ENCODE peak calls at places on chromosomes 11 and 22, in ten cellular contexts. W is colonic mucosa; L is bronchial epithelial cell; E is kidney epithelial cell; J is A673; D is AG04450; C is cardiac fibroblast; H is CD4-positive, alpha-beta T cell; V is IMR-90; F is suprapubic skin. M is an unnamed sample.

GRCh38 chr11:1935156-1936071 is 11.7 kb upstream of the MRPL23 start:
- DNase-seq in W (no peak), L (no peak), E (no peak), J (no peak), D (no peak), C (no peak), H (no peak), V (no peak), F (no peak), M (no peak)

GRCh38 chr22:31206896-31207687 is 5.0 kb upstream of the LIMK2 start:
- DNase-seq in W (peak; percentile 80), L (peak; percentile 88), E (no peak), J (no peak), D (no peak), C (peak; percentile 19), H (no peak), V (no peak), F (no peak), M (peak; percentile 25)

GRCh38 chr11:567629-568258 is 7.0 kb downstream of the RASSF7 start:
- DNase-seq in W (no peak), L (no peak), E (no peak), J (no peak), D (no peak), C (no peak), H (no peak), V (no peak), F (peak; percentile 77), M (no peak)

GRCh38 chr11:35618497-35619029 is 303 bp downstream of the FJX1 start:
- DNase-seq in W (peak; percentile 20), L (peak; percentile 10), E (no peak), J (no peak), D (no peak), C (peak; percentile 52), H (no peak), V (peak; percentile 51), F (no peak), M (no peak)

GRCh38 chr11:112834277-112834755 is 126.9 kb upstream of the NCAM1 start:
- DNase-seq in W (no peak), L (no peak), E (no peak), J (peak; percentile 63), D (no peak), C (no peak), H (no peak), V (no peak), F (no peak), M (no peak)

GRCh38 chr11:33258631-33259184 is 1.5 kb downstream of the HIPK3 start:
- DNase-seq in W (peak; percentile 46), L (peak; percentile 71), E (no peak), J (no peak), D (no peak), C (peak; percentile 72), H (peak; percentile 11), V (peak; percentile 56), F (no peak), M (no peak)

GRCh38 chr22:30877662-30878515 is 90.7 kb downstream of the MORC2 start:
- DNase-seq in W (no peak), L (peak; percentile 12), E (no peak), J (no peak), D (no peak), C (no peak), H (no peak), V (no peak), F (no peak), M (no peak)

GRCh38 chr11:106691807-106692365 is 326.4 kb downstream of the GUCY1A2 start:
- DNase-seq in W (no peak), L (peak; percentile 52), E (no peak), J (no peak), D (peak; percentile 24), C (no peak), H (no peak), V (peak; percentile 77), F (no peak), M (no peak)

GRCh38 chr11:117743121-117743815 is 53.7 kb downstream of the DSCAML1 start:
- DNase-seq in W (no peak), L (peak; percentile 11), E (no peak), J (no peak), D (no peak), C (no peak), H (no peak), V (no peak), F (no peak), M (peak; percentile 19)

GRCh38 chr11:125883375-125883774 is 4.1 kb upstream of the HYLS1 start:
- DNase-seq in W (no peak), L (peak; percentile 46), E (no peak), J (no peak), D (no peak), C (no peak), H (no peak), V (no peak), F (no peak), M (no peak)

GRCh38 chr22:33720166-33720878 is 200.0 kb downstream of the LARGE1 start:
- DNase-seq in W (no peak), L (no peak), E (no peak), J (no peak), D (no peak), C (no peak), H (no peak), V (no peak), F (no peak), M (no peak)

GRCh38 chr22:33715626-33716025 is 204.7 kb downstream of the LARGE1 start:
- DNase-seq in W (no peak), L (no peak), E (no peak), J (no peak), D (no peak), C (no peak), H (no peak), V (no peak), F (no peak), M (no peak)

GRCh38 chr22:33715221-33715620 is 205.1 kb downstream of the LARGE1 start:
- DNase-seq in W (no peak), L (no peak), E (no peak), J (no peak), D (no peak), C (no peak), H (no peak), V (no peak), F (no peak), M (no peak)

GRCh38 chr22:33722817-33723216 is 197.5 kb downstream of the LARGE1 start:
- DNase-seq in W (no peak), L (no peak), E (no peak), J (no peak), D (no peak), C (no peak), H (no peak), V (no peak), F (no peak), M (no peak)

GRCh38 chr22:33717694-33718396 is 202.4 kb downstream of the LARGE1 start:
- DNase-seq in W (no peak), L (no peak), E (no peak), J (no peak), D (no peak), C (no peak), H (no peak), V (no peak), F (no peak), M (no peak)
- TF ChIP-seq CTCF in W (no peak), L (no peak), E (no peak), J (no peak), D (no peak), C (no peak), H (no peak), V (no peak), F (no peak), M (no peak)

GRCh38 chr11:119692547-119692834 is 36.5 kb downstream of the NECTIN1 start:
- DNase-seq in W (no peak), L (peak; percentile 71), E (no peak), J (no peak), D (no peak), C (no peak), H (no peak), V (no peak), F (no peak), M (no peak)

GRCh38 chr11:119693253-119693815 is 35.7 kb downstream of the NECTIN1 start:
- DNase-seq in W (no peak), L (peak; percentile 66), E (no peak), J (no peak), D (no peak), C (no peak), H (no peak), V (no peak), F (no peak), M (no peak)

GRCh38 chr11:119689318-119689717 is 39.7 kb downstream of the NECTIN1 start:
- DNase-seq in W (no peak), L (no peak), E (no peak), J (no peak), D (no peak), C (no peak), H (no peak), V (no peak), F (no peak), M (no peak)

GRCh38 chr11:119691701-119692546 is 37.1 kb downstream of the NECTIN1 start:
- DNase-seq in W (no peak), L (peak; percentile 98), E (no peak), J (no peak), D (no peak), C (no peak), H (no peak), V (no peak), F (no peak), M (no peak)

GRCh38 chr11:119691020-119691666 is 37.9 kb downstream of the NECTIN1 start:
- DNase-seq in W (no peak), L (no peak), E (no peak), J (no peak), D (no peak), C (no peak), H (peak; percentile 4), V (no peak), F (no peak), M (peak; percentile 71)
- TF ChIP-seq CTCF in W (no peak), L (peak; percentile 39), E (no peak), J (no peak), D (peak; percentile 15), C (no peak), H (no peak), V (peak; percentile 9), F (no peak), M (peak; percentile 37)

GRCh38 chr11:77101043-77101537 is 1.6 kb upstream of the OMP start:
- DNase-seq in W (no peak), L (peak; percentile 17), E (no peak), J (peak; percentile 70), D (no peak), C (peak; percentile 42), H (no peak), V (peak; percentile 30), F (no peak), M (peak; percentile 38)
- TF ChIP-seq CTCF in W (peak; percentile 24), L (peak; percentile 62), E (peak; percentile 35), J (peak; percentile 85), D (peak; percentile 58), C (peak; percentile 69), H (no peak), V (peak; percentile 55), F (peak; percentile 31), M (peak; percentile 48)

GRCh38 chr22:23984430-23984829 is 4.5 kb downstream of the GSTT2 start:
- DNase-seq in W (no peak), L (peak; percentile 12), E (no peak), J (no peak), D (no peak), C (peak; percentile 26), H (peak; percentile 70), V (peak; percentile 38), F (no peak), M (no peak)
- TF ChIP-seq CTCF in W (peak; percentile 77), L (peak; percentile 46), E (peak; percentile 40), J (no peak), D (peak; percentile 74), C (no peak), H (peak; percentile 50), V (peak; percentile 77), F (peak; percentile 50), M (no peak)

M was measured in activated CD8-positive, alpha-beta T cell treated with anti-CD3 and anti-CD28 coated beads for 36 hours.